ENCODE peak calls at places on chromosomes 12 and 14, in six cellular contexts. One of them, this sample, is unnamed.
A peak's percentile ranks its signal among the peaks of the same experiment; 100 is the strongest.

GRCh38 chr12:49568442-49568776 is 467 bp upstream of the MCRS1 start:
- DNase-seq in trophoblast cell: no peak
- DNase-seq in H9: no peak
- DNase-seq in H1: no peak
- DNase-seq in mesenchymal stem cell: no peak
- DNase-seq in IMR-90: no peak
- DNase-seq in this sample: no peak

GRCh38 chr12:92199846-92200576 is 54.4 kb upstream of the BTG1 start:
- DNase-seq in IMR-90: peak; percentile 6
- DNase-seq in H9: no peak
- DNase-seq in trophoblast cell: no peak
- DNase-seq in mesenchymal stem cell: no peak
- DNase-seq in H1: no peak
- DNase-seq in this sample: no peak

GRCh38 chr14:90780519-90780918 is 35.7 kb downstream of the TTC7B start:
- DNase-seq in mesenchymal stem cell: no peak
- DNase-seq in H1: no peak
- DNase-seq in IMR-90: no peak
- DNase-seq in H9: no peak
- DNase-seq in trophoblast cell: no peak
- DNase-seq in this sample: no peak

GRCh38 chr12:49952396-49953055 is 2.0 kb downstream of the AQP2 start:
- DNase-seq in IMR-90: no peak
- DNase-seq in H1: no peak
- DNase-seq in H9: no peak
- DNase-seq in trophoblast cell: no peak
- DNase-seq in mesenchymal stem cell: no peak
- DNase-seq in this sample: no peak

GRCh38 chr12:127600211-127600610 is 666.8 kb upstream of the TMEM132C start:
- DNase-seq in IMR-90: no peak
- DNase-seq in H1: no peak
- DNase-seq in H9: no peak
- DNase-seq in trophoblast cell: no peak
- DNase-seq in mesenchymal stem cell: no peak
- DNase-seq in this sample: no peak

GRCh38 chr12:64833928-64834327 is 9.5 kb downstream of the TBC1D30 start:
- DNase-seq in trophoblast cell: no peak
- DNase-seq in mesenchymal stem cell: no peak
- DNase-seq in H1: no peak
- DNase-seq in H9: no peak
- DNase-seq in IMR-90: no peak
- DNase-seq in this sample: no peak

GRCh38 chr14:103871596-103872480 is 24.5 kb upstream of the PPP1R13B start:
- DNase-seq in mesenchymal stem cell: no peak
- DNase-seq in trophoblast cell: peak; percentile 41
- DNase-seq in H1: peak; percentile 90
- DNase-seq in IMR-90: no peak
- DNase-seq in H9: peak; percentile 85
- DNase-seq in this sample: peak; percentile 32

GRCh38 chr12:22231836-22232235 is 102.7 kb downstream of the ST8SIA1 start:
- DNase-seq in IMR-90: no peak
- DNase-seq in mesenchymal stem cell: peak; percentile 14
- DNase-seq in trophoblast cell: no peak
- DNase-seq in H1: no peak
- DNase-seq in H9: no peak
- DNase-seq in this sample: no peak

GRCh38 chr12:63766498-63766897 is 13.2 kb upstream of the RXYLT1 start:
- DNase-seq in trophoblast cell: no peak
- DNase-seq in H1: no peak
- DNase-seq in H9: no peak
- DNase-seq in mesenchymal stem cell: no peak
- DNase-seq in IMR-90: no peak
- DNase-seq in this sample: no peak

GRCh38 chr14:52325632-52326031 is 11.5 kb downstream of the PTGER2 start:
- DNase-seq in IMR-90: peak; percentile 92
- DNase-seq in H1: no peak
- DNase-seq in H9: no peak
- DNase-seq in trophoblast cell: no peak
- DNase-seq in mesenchymal stem cell: peak; percentile 51
- DNase-seq in this sample: no peak

GRCh38 chr12:45415393-45415817 is 199.5 kb downstream of the ANO6 start:
- DNase-seq in trophoblast cell: peak; percentile 97
- DNase-seq in mesenchymal stem cell: peak; percentile 99
- DNase-seq in H9: no peak
- DNase-seq in H1: no peak
- DNase-seq in IMR-90: peak; percentile 100
- DNase-seq in this sample: no peak

GRCh38 chr12:46572644-46573630 is 200.4 kb upstream of the SLC38A2 start:
- DNase-seq in H9: no peak
- DNase-seq in H1: no peak
- DNase-seq in IMR-90: no peak
- DNase-seq in trophoblast cell: no peak
- DNase-seq in mesenchymal stem cell: no peak
- DNase-seq in this sample: no peak

GRCh38 chr12:106914796-106915634 is 40.7 kb upstream of the TMEM263 start:
- DNase-seq in H9: no peak
- DNase-seq in IMR-90: no peak
- DNase-seq in trophoblast cell: peak; percentile 74
- DNase-seq in mesenchymal stem cell: no peak
- DNase-seq in H1: no peak
- DNase-seq in this sample: no peak

DNA sequence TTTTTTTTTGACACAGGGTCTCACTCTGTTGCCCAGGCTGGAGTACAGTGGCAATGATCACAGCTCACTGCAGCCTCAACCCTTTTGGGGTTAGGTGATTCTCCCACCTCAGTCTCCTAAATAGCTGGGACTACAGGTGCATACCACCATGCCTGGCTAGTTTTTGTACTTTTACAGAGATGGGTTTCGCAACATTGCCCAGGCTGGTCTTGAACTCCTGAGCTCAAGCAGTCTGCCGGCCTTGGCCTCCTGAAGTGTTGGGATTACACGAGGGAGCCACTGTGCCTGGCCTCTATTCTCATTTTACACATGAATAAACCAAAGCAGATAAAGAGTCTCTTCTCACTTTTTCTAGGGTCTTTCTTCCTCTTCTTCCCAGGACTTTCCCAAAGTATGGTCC is 3.2 kb downstream of the TOMM20L start:
- DNase-seq in H1: no peak
- DNase-seq in H9: no peak
- DNase-seq in trophoblast cell: no peak
- DNase-seq in mesenchymal stem cell: no peak
- DNase-seq in IMR-90: no peak
- DNase-seq in this sample: no peak
- H4K91ac ChIP-seq in H1: no peak overlapping the region
- H4K91ac ChIP-seq in H9: no peak overlapping the region
- H4K91ac ChIP-seq in trophoblast cell: no peak overlapping the region
- H4K91ac ChIP-seq in mesenchymal stem cell: no peak overlapping the region
- H4K91ac ChIP-seq in IMR-90: no peak overlapping the region
- H4K91ac ChIP-seq in this sample: no peak overlapping the region

DNA sequence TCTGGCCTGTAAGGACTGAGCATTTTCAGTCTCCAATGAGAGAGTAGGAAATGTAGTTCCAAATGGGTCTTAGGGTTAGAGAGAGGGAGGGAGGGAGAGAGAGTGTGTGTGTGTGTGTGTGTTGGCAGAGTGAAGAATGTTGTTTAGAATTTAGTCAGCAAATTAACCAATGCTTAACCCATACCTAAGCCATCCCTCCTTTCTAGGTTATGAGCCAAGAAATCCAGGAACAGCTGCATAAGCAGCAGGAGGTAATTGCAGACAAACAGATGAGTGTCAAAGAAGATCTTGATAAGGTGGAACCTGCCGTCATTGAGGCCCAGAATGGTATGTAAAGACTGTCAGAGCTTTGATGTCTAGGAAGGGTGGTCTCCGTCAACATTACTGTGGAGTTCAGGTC is 56.9 kb downstream of the HSP90AA1 start:
- DNase-seq in H1: no peak
- DNase-seq in H9: no peak
- DNase-seq in mesenchymal stem cell: peak; percentile 29
- DNase-seq in IMR-90: peak; percentile 90
- DNase-seq in trophoblast cell: peak; percentile 6
- DNase-seq in this sample: no peak
- H4K91ac ChIP-seq in H1: no peak overlapping the region
- H4K91ac ChIP-seq in H9: no peak overlapping the region
- H4K91ac ChIP-seq in mesenchymal stem cell: no peak overlapping the region
- H4K91ac ChIP-seq in IMR-90: peak overlapping the region; percentile 74
- H4K91ac ChIP-seq in trophoblast cell: no peak overlapping the region
- H4K91ac ChIP-seq in this sample: no peak overlapping the region

GRCh38 chr12:41576925-41577324 is 388.8 kb downstream of the PDZRN4 start:
- DNase-seq in H9: peak; percentile 73
- DNase-seq in trophoblast cell: no peak
- DNase-seq in IMR-90: no peak
- DNase-seq in mesenchymal stem cell: no peak
- DNase-seq in H1: no peak
- DNase-seq in this sample: no peak
- H4K91ac ChIP-seq in H9: no peak overlapping the region
- H4K91ac ChIP-seq in trophoblast cell: no peak overlapping the region
- H4K91ac ChIP-seq in IMR-90: no peak overlapping the region
- H4K91ac ChIP-seq in mesenchymal stem cell: no peak overlapping the region
- H4K91ac ChIP-seq in H1: no peak overlapping the region
- H4K91ac ChIP-seq in this sample: no peak overlapping the region

GRCh38 chr14:61953602-61954001 is 191.4 kb downstream of the SNAPC1 start:
- DNase-seq in trophoblast cell: no peak
- DNase-seq in H9: no peak
- DNase-seq in IMR-90: peak; percentile 47
- DNase-seq in mesenchymal stem cell: no peak
- DNase-seq in H1: no peak
- DNase-seq in this sample: no peak

GRCh38 chr14:61950340-61950739 is 188.1 kb downstream of the SNAPC1 start:
- DNase-seq in IMR-90: no peak
- DNase-seq in H9: no peak
- DNase-seq in trophoblast cell: peak; percentile 15
- DNase-seq in H1: no peak
- DNase-seq in mesenchymal stem cell: no peak
- DNase-seq in this sample: no peak

GRCh38 chr14:61948376-61948775 is 186.2 kb downstream of the SNAPC1 start:
- DNase-seq in trophoblast cell: peak; percentile 95
- DNase-seq in mesenchymal stem cell: no peak
- DNase-seq in H9: no peak
- DNase-seq in IMR-90: no peak
- DNase-seq in H1: no peak
- DNase-seq in this sample: no peak
- H4K91ac ChIP-seq in trophoblast cell: no peak overlapping the region
- H4K91ac ChIP-seq in mesenchymal stem cell: no peak overlapping the region
- H4K91ac ChIP-seq in H9: no peak overlapping the region
- H4K91ac ChIP-seq in IMR-90: no peak overlapping the region
- H4K91ac ChIP-seq in H1: no peak overlapping the region
- H4K91ac ChIP-seq in this sample: no peak overlapping the region